ENCODE peak calls at places on chromosomes 6 and 20, in nine cellular contexts. S is OCI-LY7, N is SK-N-SH, V is SJSA1, W is tibial artery, H is IMR-90, Q is hepatocyte, O is mammary epithelial cell, Y is mesenchymal stem cell. R is an unnamed sample.
A peak's percentile ranks its signal among the peaks of the same experiment; 100 is the strongest.

GRCh38 chr20:1652960-1653359 is 4.6 kb downstream of the SIRPG start:
- DNase-seq in S (no peak), N (no peak), V (no peak), W (no peak), H (no peak), Q (no peak), O (no peak), Y (no peak), R (no peak)

GRCh38 chr6:40038626-40039025 is 104.4 kb upstream of the MOCS1 start:
- DNase-seq in S (no peak), N (no peak), V (no peak), W (no peak), H (no peak), Q (no peak), O (no peak), Y (no peak), R (no peak)

GRCh38 chr20:9867196-9867980 is 28.5 kb upstream of the PAK5 start:
- DNase-seq in S (no peak), N (no peak), V (no peak), W (no peak), H (no peak), Q (no peak), O (no peak), Y (no peak), R (no peak)

GRCh38 chr6:32622545-32623401 is 14.4 kb upstream of the HLA-DQA1 start:
- DNase-seq in S (peak; percentile 85), N (peak; percentile 2), V (peak; percentile 16), W (no peak), H (peak; percentile 28), Q (peak; percentile 68), O (peak; percentile 83), Y (peak; percentile 32), R (no peak)

GRCh38 chr6:35942355-35942754 is 21.5 kb upstream of the SRPK1 start:
- DNase-seq in S (no peak), N (no peak), V (no peak), W (no peak), H (no peak), Q (no peak), O (no peak), Y (no peak), R (no peak)

GRCh38 chr6:24432611-24433010 is 29.9 kb downstream of the MRS2 start:
- DNase-seq in S (no peak), N (no peak), V (no peak), W (no peak), H (no peak), Q (no peak), O (no peak), Y (no peak), R (no peak)

GRCh38 chr6:135647521-135647920 is 150.0 kb upstream of the AHI1 start:
- DNase-seq in S (no peak), N (no peak), V (no peak), W (no peak), H (no peak), Q (no peak), O (no peak), Y (no peak), R (no peak)

GRCh38 chr20:43840382-43841070 is 74.1 kb upstream of the TOX2 start:
- DNase-seq in S (peak; percentile 60), N (peak; percentile 71), V (no peak), W (no peak), H (peak; percentile 29), Q (no peak), O (no peak), Y (peak; percentile 25), R (no peak)

GRCh38 chr20:58710481-58711265 is 18.1 kb downstream of the NPEPL1 start:
- DNase-seq in S (no peak), N (peak; percentile 14), V (no peak), W (peak; percentile 51), H (no peak), Q (peak; percentile 3), O (no peak), Y (no peak), R (no peak)

GRCh38 chr6:132929141-132929540 is 114.8 kb downstream of the RPS12 start:
- DNase-seq in S (no peak), N (no peak), V (no peak), W (no peak), H (peak; percentile 4), Q (no peak), O (no peak), Y (no peak), R (no peak)

GRCh38 chr6:43718387-43719105 is 31.0 kb upstream of the MRPS18A start:
- DNase-seq in S (no peak), N (no peak), V (no peak), W (peak; percentile 60), H (no peak), Q (peak; percentile 59), O (no peak), Y (no peak), R (no peak)

GRCh38 chr6:16759181-16759645 is 2.0 kb downstream of the ATXN1 start:
- DNase-seq in S (no peak), N (no peak), V (peak; percentile 66), W (no peak), H (no peak), Q (peak; percentile 13), O (peak; percentile 19), Y (peak; percentile 60), R (peak; percentile 40)

GRCh38 chr6:48183174-48183573 is 72.2 kb upstream of the PTCHD4 start:
- DNase-seq in S (no peak), N (no peak), V (peak; percentile 39), W (no peak), H (no peak), Q (no peak), O (no peak), Y (no peak), R (no peak)

GRCh38 chr6:85641916-85642773 is 541 bp downstream of the SYNCRIP start:
- DNase-seq in S (peak; percentile 66), N (peak; percentile 53), V (peak; percentile 39), W (peak; percentile 80), H (peak; percentile 45), Q (peak; percentile 62), O (peak; percentile 50), Y (peak; percentile 72), R (peak; percentile 60)

GRCh38 chr20:38975539-38976120 is 13.5 kb downstream of the DHX35 start:
- DNase-seq in S (no peak), N (no peak), V (no peak), W (no peak), H (peak; percentile 73), Q (no peak), O (peak; percentile 43), Y (no peak), R (no peak)

GRCh38 chr6:158999154-158999668 is 791 bp downstream of the RSPH3 start:
- DNase-seq in S (no peak), N (no peak), V (no peak), W (peak; percentile 67), H (peak; percentile 8), Q (no peak), O (peak; percentile 42), Y (no peak), R (no peak)

GRCh38 chr6:54053893-54054391 is 57.3 kb upstream of the MLIP start:
- DNase-seq in S (no peak), N (no peak), V (peak; percentile 67), W (no peak), H (peak; percentile 90), Q (peak; percentile 80), O (peak; percentile 93), Y (peak; percentile 95), R (no peak)

GRCh38 chr6:141402489-141402888 is 730.2 kb upstream of the GJE1 start:
- DNase-seq in S (no peak), N (no peak), V (no peak), W (no peak), H (no peak), Q (no peak), O (no peak), Y (no peak), R (no peak)

GRCh38 chr6:137647762-137648412 is 153.7 kb upstream of the OLIG3 start:
- DNase-seq in S (no peak), N (no peak), V (no peak), W (no peak), H (peak; percentile 13), Q (peak; percentile 27), O (peak; percentile 20), Y (no peak), R (no peak)
- H3K27ac ChIP-seq in S (no peak overlapping the region), N (no peak overlapping the region), V (no peak overlapping the region), W (no peak overlapping the region), H (no peak overlapping the region), Q (peak overlapping the region; percentile 87), O (no peak overlapping the region), Y (no peak overlapping the region), R (no peak overlapping the region)

DNA sequence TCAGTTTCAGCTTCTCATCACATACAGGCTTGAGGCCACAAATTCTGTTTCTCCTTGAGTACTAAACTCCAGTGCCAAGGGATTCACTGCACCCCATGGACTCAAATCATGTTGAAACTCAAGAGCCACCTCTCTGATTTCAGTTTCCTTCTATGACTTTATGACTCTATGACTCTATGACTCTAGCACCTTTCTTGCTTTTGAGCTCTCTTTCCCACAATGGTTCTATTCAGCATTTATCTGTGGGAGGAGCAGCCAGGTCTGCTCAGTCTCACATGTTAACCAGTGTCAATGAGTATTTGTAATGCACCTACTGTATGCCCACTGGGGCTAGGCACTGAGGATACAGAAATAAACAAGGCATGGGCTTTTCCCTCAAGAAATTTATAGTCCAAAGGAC is 14.6 kb upstream of the SLC22A2 start:
- DNase-seq in S (no peak), N (no peak), V (no peak), W (no peak), H (no peak), Q (no peak), O (peak; percentile 40), Y (no peak), R (no peak)
- H3K27ac ChIP-seq in S (no peak overlapping the region), N (no peak overlapping the region), V (no peak overlapping the region), W (no peak overlapping the region), H (no peak overlapping the region), Q (peak overlapping the region; percentile 17), O (no peak overlapping the region), Y (no peak overlapping the region), R (no peak overlapping the region)

GRCh38 chr6:42141603-42142117 is 760 bp downstream of the C6orf132 start:
- DNase-seq in S (no peak), N (no peak), V (no peak), W (no peak), H (no peak), Q (peak; percentile 43), O (peak; percentile 37), Y (no peak), R (no peak)
- H3K27ac ChIP-seq in S (no peak overlapping the region), N (no peak overlapping the region), V (no peak overlapping the region), W (peak overlapping the region; percentile 57), H (peak overlapping the region; percentile 95), Q (peak overlapping the region; percentile 96), O (peak overlapping the region; percentile 81), Y (peak overlapping the region; percentile 13), R (no peak overlapping the region)

GRCh38 chr6:28269492-28269891 is 2.5 kb downstream of the ZSCAN26 start:
- DNase-seq in S (no peak), N (no peak), V (peak; percentile 42), W (no peak), H (peak; percentile 92), Q (peak; percentile 10), O (peak; percentile 83), Y (peak; percentile 85), R (no peak)
- H3K27ac ChIP-seq in S (no peak overlapping the region), N (peak overlapping the region; percentile 76), V (no peak overlapping the region), W (no peak overlapping the region), H (peak overlapping the region; percentile 42), Q (no peak overlapping the region), O (peak overlapping the region; percentile 38), Y (peak overlapping the region; percentile 81), R (no peak overlapping the region)

GRCh38 chr6:163825033-163825432 is 410.5 kb downstream of the QKI start:
- DNase-seq in S (no peak), N (no peak), V (no peak), W (no peak), H (peak; percentile 76), Q (no peak), O (no peak), Y (no peak), R (no peak)
- H3K27ac ChIP-seq in S (no peak overlapping the region), N (no peak overlapping the region), V (no peak overlapping the region), W (no peak overlapping the region), H (no peak overlapping the region), Q (no peak overlapping the region), O (no peak overlapping the region), Y (no peak overlapping the region), R (no peak overlapping the region)